ENCODE peak calls at places on chromosomes 16 and 17, in four cellular contexts. One of them, this sample, is unnamed.

GRCh38 chr16:8474576-8474975 is 115.7 kb downstream of the TMEM114 start:
- DNase-seq in K562: no peak
- DNase-seq in HepG2: no peak
- DNase-seq in WTC11: no peak
- DNase-seq in this sample: no peak

GRCh38 chr17:59811209-59811608 is 81.5 kb downstream of the TUBD1 start:
- DNase-seq in WTC11: no peak
- DNase-seq in HepG2: no peak
- DNase-seq in K562: no peak
- DNase-seq in this sample: peak

GRCh38 chr17:66319226-66319625 is 16.8 kb downstream of the PRKCA start:
- DNase-seq in HepG2: no peak
- DNase-seq in WTC11: no peak
- DNase-seq in K562: no peak
- DNase-seq in this sample: no peak

GRCh38 chr17:81251091-81251942 is 12.2 kb downstream of the NDUFAF8 start:
- DNase-seq in WTC11: no peak
- DNase-seq in HepG2: no peak
- DNase-seq in K562: no peak
- DNase-seq in this sample: no peak

GRCh38 chr17:6853764-6854442 is 22.4 kb upstream of the TEKT1 start:
- DNase-seq in K562: no peak
- DNase-seq in HepG2: peak
- DNase-seq in WTC11: peak
- DNase-seq in this sample: peak

GRCh38 chr16:58198739-58199411 is 969 bp upstream of the CSNK2A2 start:
- DNase-seq in WTC11: no peak
- DNase-seq in HepG2: no peak
- DNase-seq in K562: no peak
- DNase-seq in this sample: no peak

GRCh38 chr17:66115246-66115645 is 76.7 kb downstream of the CEP112 start:
- DNase-seq in WTC11: no peak
- DNase-seq in HepG2: no peak
- DNase-seq in K562: no peak
- DNase-seq in this sample: no peak

GRCh38 chr16:35497399-35497798 is 2038.0 kb downstream of the TP53TG3F start:
- DNase-seq in K562: no peak
- DNase-seq in HepG2: no peak
- DNase-seq in WTC11: no peak
- DNase-seq in this sample: no peak

GRCh38 chr17:8800656-8801055 is 1.5 kb upstream of the MFSD6L start:
- DNase-seq in WTC11: no peak
- DNase-seq in HepG2: no peak
- DNase-seq in K562: no peak
- DNase-seq in this sample: no peak

GRCh38 chr17:7707446-7707845 is 2.4 kb downstream of the EFNB3 start:
- DNase-seq in WTC11: peak
- DNase-seq in HepG2: no peak
- DNase-seq in K562: no peak
- DNase-seq in this sample: no peak

GRCh38 chr17:59332890-59333377 is 1.5 kb downstream of the YPEL2 start:
- DNase-seq in K562: no peak
- DNase-seq in HepG2: no peak
- DNase-seq in WTC11: no peak
- DNase-seq in this sample: no peak

GRCh38 chr17:62966426-62967110 is 533 bp downstream of the TANC2 start:
- DNase-seq in WTC11: peak
- DNase-seq in K562: no peak
- DNase-seq in HepG2: no peak
- DNase-seq in this sample: peak

GRCh38 chr17:36149296-36149820 is 27.1 kb downstream of the TBC1D3B start:
- DNase-seq in K562: no peak
- DNase-seq in WTC11: no peak
- DNase-seq in HepG2: no peak
- DNase-seq in this sample: no peak

GRCh38 chr17:31094600-31095238 is at the start of gene NF1:
- DNase-seq in HepG2: peak
- DNase-seq in K562: peak
- DNase-seq in WTC11: peak
- DNase-seq in this sample: peak

GRCh38 chr17:55418369-55419268 is 3.0 kb downstream of the MMD start:
- DNase-seq in K562: no peak
- DNase-seq in HepG2: no peak
- DNase-seq in WTC11: no peak
- DNase-seq in this sample: no peak

GRCh38 chr17:57940653-57941329 is 14.4 kb downstream of the CUEDC1 start:
- DNase-seq in K562: no peak
- DNase-seq in HepG2: no peak
- DNase-seq in WTC11: no peak
- DNase-seq in this sample: no peak

GRCh38 chr16:9818702-9819101 is 363.5 kb downstream of the GRIN2A start:
- DNase-seq in WTC11: no peak
- DNase-seq in HepG2: no peak
- DNase-seq in K562: no peak
- DNase-seq in this sample: no peak

GRCh38 chr17:53039981-53040380 is 782.7 kb upstream of the KIF2B start:
- DNase-seq in K562: no peak
- DNase-seq in WTC11: no peak
- DNase-seq in HepG2: no peak
- DNase-seq in this sample: no peak

GRCh38 chr17:76265624-76266243 is 586 bp downstream of the UBALD2 start:
- DNase-seq in WTC11: peak
- DNase-seq in HepG2: no peak
- DNase-seq in K562: peak
- DNase-seq in this sample: no peak

GRCh38 chr16:29308644-29309546 is 97.6 kb downstream of the NPIPB11 start:
- DNase-seq in WTC11: no peak
- DNase-seq in K562: no peak
- DNase-seq in HepG2: no peak
- DNase-seq in this sample: no peak

GRCh38 chr16:67278773-67279295 is 498 bp upstream of the PLEKHG4 start:
- DNase-seq in WTC11: peak
- DNase-seq in K562: peak
- DNase-seq in HepG2: no peak
- DNase-seq in this sample: peak

GRCh38 chr16:11395008-11395948 is 50.0 kb downstream of the RMI2 start:
- DNase-seq in WTC11: no peak
- DNase-seq in K562: no peak
- DNase-seq in HepG2: peak
- DNase-seq in this sample: no peak

GRCh38 chr16:30005341-30006094 is 5.3 kb downstream of the DOC2A start:
- DNase-seq in WTC11: no peak
- DNase-seq in K562: peak
- DNase-seq in HepG2: peak
- DNase-seq in this sample: peak

GRCh38 chr16:14513389-14514107 is 116.5 kb downstream of the PARN start:
- DNase-seq in WTC11: no peak
- DNase-seq in HepG2: no peak
- DNase-seq in K562: no peak
- DNase-seq in this sample: no peak

GRCh38 chr16:73254983-73255382 is 207.1 kb upstream of the ZFHX3 start:
- DNase-seq in WTC11: no peak
- DNase-seq in K562: no peak
- DNase-seq in HepG2: no peak
- DNase-seq in this sample: peak

GRCh38 chr17:32274643-32275042 is 9.0 kb downstream of the RHBDL3 start:
- DNase-seq in K562: no peak
- DNase-seq in HepG2: no peak
- DNase-seq in WTC11: no peak
- DNase-seq in this sample: no peak

GRCh38 chr17:32278815-32279214 is 13.2 kb downstream of the RHBDL3 start:
- DNase-seq in WTC11: no peak
- DNase-seq in K562: no peak
- DNase-seq in HepG2: no peak
- DNase-seq in this sample: no peak

GRCh38 chr17:32276217-32276616 is 10.6 kb downstream of the RHBDL3 start:
- DNase-seq in WTC11: no peak
- DNase-seq in HepG2: no peak
- DNase-seq in K562: no peak
- DNase-seq in this sample: no peak

GRCh38 chr17:32275060-32276042 is 9.7 kb downstream of the RHBDL3 start:
- DNase-seq in K562: peak
- DNase-seq in HepG2: no peak
- DNase-seq in WTC11: peak
- DNase-seq in this sample: peak

GRCh38 chr17:32277284-32277683 is 11.7 kb downstream of the RHBDL3 start:
- DNase-seq in WTC11: peak
- DNase-seq in K562: no peak
- DNase-seq in HepG2: no peak
- DNase-seq in this sample: no peak
- TF ChIP-seq HMGXB4 in WTC11: no peak
- TF ChIP-seq HMGXB4 in K562: no peak
- TF ChIP-seq HMGXB4 in HepG2: no peak
- TF ChIP-seq HMGXB4 in this sample: no peak

GRCh38 chr16:79628501-79628975 is 28.0 kb upstream of the MAF start:
- DNase-seq in HepG2: no peak
- DNase-seq in K562: no peak
- DNase-seq in WTC11: no peak
- DNase-seq in this sample: no peak
- TF ChIP-seq HMGXB4 in HepG2: no peak
- TF ChIP-seq HMGXB4 in K562: no peak
- TF ChIP-seq HMGXB4 in WTC11: no peak
- TF ChIP-seq HMGXB4 in this sample: no peak

GRCh38 chr17:18247613-18248001 is 10.9 kb downstream of the FLII start:
- DNase-seq in WTC11: no peak
- DNase-seq in K562: no peak
- DNase-seq in HepG2: no peak
- DNase-seq in this sample: no peak
- TF ChIP-seq HMGXB4 in WTC11: no peak
- TF ChIP-seq HMGXB4 in K562: no peak
- TF ChIP-seq HMGXB4 in HepG2: no peak
- TF ChIP-seq HMGXB4 in this sample: no peak

DNA sequence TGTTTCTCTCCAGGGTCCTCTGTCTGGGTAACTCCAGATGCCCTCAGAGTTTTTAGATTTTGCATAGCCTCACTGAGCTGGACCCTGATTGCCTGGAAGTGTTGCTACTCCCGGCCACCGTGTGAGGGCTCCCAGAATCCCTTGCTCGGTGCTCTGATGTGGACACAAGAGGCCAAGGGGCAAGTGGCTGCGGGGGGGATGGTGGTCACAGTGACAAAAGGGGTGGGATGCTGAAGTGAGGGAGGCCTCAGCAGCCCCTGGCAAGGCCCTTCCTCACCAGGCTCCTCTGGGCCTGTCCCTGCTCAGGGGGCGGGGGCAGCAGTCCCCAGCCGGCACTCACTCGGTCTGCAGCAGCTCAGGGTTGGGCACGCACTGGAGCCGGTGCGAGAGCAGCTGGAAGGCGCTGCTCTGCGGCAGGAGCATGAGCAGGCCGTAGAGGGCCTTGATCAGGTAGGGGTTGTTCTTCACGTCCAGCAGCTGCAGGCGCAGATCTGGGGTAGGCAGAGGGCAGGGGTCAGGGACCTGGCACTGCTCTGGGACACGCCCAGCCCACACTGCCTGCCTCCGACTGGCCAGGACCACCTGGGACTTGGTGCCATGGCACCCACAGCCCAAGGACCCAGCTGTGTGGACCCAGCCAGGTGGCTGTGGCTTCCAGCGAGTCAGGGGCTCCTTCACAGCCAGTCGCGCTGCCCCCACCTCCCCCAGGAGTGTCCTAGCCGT is 6.8 kb upstream of the MTSS2 start:
- DNase-seq in WTC11: no peak
- DNase-seq in HepG2: peak
- DNase-seq in K562: no peak
- DNase-seq in this sample: no peak
- TF ChIP-seq HMGXB4 in WTC11: no peak
- TF ChIP-seq HMGXB4 in HepG2: no peak
- TF ChIP-seq HMGXB4 in K562: no peak
- TF ChIP-seq HMGXB4 in this sample: no peak

GRCh38 chr16:53836142-53836541 is 132.2 kb downstream of the FTO start:
- DNase-seq in HepG2: no peak
- DNase-seq in WTC11: no peak
- DNase-seq in K562: no peak
- DNase-seq in this sample: no peak
- TF ChIP-seq HMGXB4 in HepG2: no peak
- TF ChIP-seq HMGXB4 in WTC11: no peak
- TF ChIP-seq HMGXB4 in K562: no peak
- TF ChIP-seq HMGXB4 in this sample: no peak

GRCh38 chr16:19700319-19700781 is 17.7 kb downstream of the KNOP1 start:
- DNase-seq in HepG2: peak
- DNase-seq in WTC11: no peak
- DNase-seq in K562: no peak
- DNase-seq in this sample: peak
- TF ChIP-seq HMGXB4 in HepG2: no peak
- TF ChIP-seq HMGXB4 in WTC11: no peak
- TF ChIP-seq HMGXB4 in K562: no peak
- TF ChIP-seq HMGXB4 in this sample: no peak

This sample was measured in A549.